ENCODE peak calls at places on chromosomes 6 and 20, in six cellular contexts. One of them, this sample, is unnamed.

GRCh38 chr6:141501616-141502015 is 631.1 kb upstream of the GJE1 start:
- DNase-seq in fibroblast of lung: no peak
- DNase-seq in lung: no peak
- DNase-seq in cardiac muscle cell: no peak
- DNase-seq in glutamatergic neuron: no peak
- DNase-seq in nephron progenitor cell: no peak
- DNase-seq in this sample: no peak

GRCh38 chr6:36109092-36109491 is 21.2 kb upstream of the MAPK13 start:
- DNase-seq in glutamatergic neuron: no peak
- DNase-seq in lung: no peak
- DNase-seq in cardiac muscle cell: no peak
- DNase-seq in nephron progenitor cell: no peak
- DNase-seq in fibroblast of lung: no peak
- DNase-seq in this sample: no peak

GRCh38 chr20:22720206-22720605 is 135.8 kb upstream of the FOXA2 start:
- DNase-seq in glutamatergic neuron: no peak
- DNase-seq in lung: no peak
- DNase-seq in fibroblast of lung: no peak
- DNase-seq in nephron progenitor cell: no peak
- DNase-seq in cardiac muscle cell: no peak
- DNase-seq in this sample: no peak

GRCh38 chr6:153947817-153948447 is 91.1 kb upstream of the OPRM1 start:
- DNase-seq in cardiac muscle cell: peak; percentile 49
- DNase-seq in fibroblast of lung: peak; percentile 17
- DNase-seq in lung: no peak
- DNase-seq in glutamatergic neuron: peak; percentile 51
- DNase-seq in nephron progenitor cell: peak; percentile 53
- DNase-seq in this sample: peak; percentile 46

GRCh38 chr6:3282461-3283236 is 23.9 kb downstream of the PSMG4 start:
- DNase-seq in glutamatergic neuron: peak; percentile 2
- DNase-seq in fibroblast of lung: no peak
- DNase-seq in nephron progenitor cell: no peak
- DNase-seq in cardiac muscle cell: no peak
- DNase-seq in lung: no peak
- DNase-seq in this sample: no peak

GRCh38 chr6:146892613-146893401 is 294.0 kb downstream of the ADGB start:
- DNase-seq in nephron progenitor cell: no peak
- DNase-seq in cardiac muscle cell: peak; percentile 67
- DNase-seq in lung: no peak
- DNase-seq in glutamatergic neuron: no peak
- DNase-seq in fibroblast of lung: peak; percentile 70
- DNase-seq in this sample: no peak

GRCh38 chr6:36805107-36805797 is 34.0 kb downstream of the CPNE5 start:
- DNase-seq in lung: no peak
- DNase-seq in glutamatergic neuron: no peak
- DNase-seq in fibroblast of lung: no peak
- DNase-seq in cardiac muscle cell: no peak
- DNase-seq in nephron progenitor cell: no peak
- DNase-seq in this sample: no peak

GRCh38 chr6:40597301-40597700 is 10.1 kb upstream of the LRFN2 start:
- DNase-seq in glutamatergic neuron: no peak
- DNase-seq in cardiac muscle cell: no peak
- DNase-seq in lung: no peak
- DNase-seq in fibroblast of lung: no peak
- DNase-seq in nephron progenitor cell: no peak
- DNase-seq in this sample: no peak

GRCh38 chr6:87667032-87667431 is 35.0 kb downstream of the AKIRIN2 start:
- DNase-seq in fibroblast of lung: no peak
- DNase-seq in nephron progenitor cell: no peak
- DNase-seq in cardiac muscle cell: no peak
- DNase-seq in lung: no peak
- DNase-seq in glutamatergic neuron: no peak
- DNase-seq in this sample: no peak

GRCh38 chr6:29720863-29721262 is 2.4 kb upstream of the HLA-F start:
- DNase-seq in nephron progenitor cell: no peak
- DNase-seq in fibroblast of lung: no peak
- DNase-seq in lung: no peak
- DNase-seq in glutamatergic neuron: no peak
- DNase-seq in cardiac muscle cell: no peak
- DNase-seq in this sample: no peak

GRCh38 chr20:4813839-4814695 is 92.4 kb downstream of the PRND start:
- DNase-seq in nephron progenitor cell: no peak
- DNase-seq in fibroblast of lung: no peak
- DNase-seq in cardiac muscle cell: no peak
- DNase-seq in glutamatergic neuron: no peak
- DNase-seq in lung: no peak
- DNase-seq in this sample: no peak

GRCh38 chr20:12677925-12678324 is 330.8 kb upstream of the SPTLC3 start:
- DNase-seq in lung: no peak
- DNase-seq in glutamatergic neuron: no peak
- DNase-seq in fibroblast of lung: no peak
- DNase-seq in nephron progenitor cell: no peak
- DNase-seq in cardiac muscle cell: no peak
- DNase-seq in this sample: no peak

GRCh38 chr20:1881240-1881835 is 13.9 kb upstream of the SIRPA start:
- DNase-seq in lung: no peak
- DNase-seq in cardiac muscle cell: no peak
- DNase-seq in nephron progenitor cell: no peak
- DNase-seq in fibroblast of lung: no peak
- DNase-seq in glutamatergic neuron: no peak
- DNase-seq in this sample: no peak

GRCh38 chr6:98833101-98834059 is 994 bp upstream of the POU3F2 start:
- DNase-seq in glutamatergic neuron: peak; percentile 64
- DNase-seq in lung: no peak
- DNase-seq in cardiac muscle cell: peak; percentile 32
- DNase-seq in fibroblast of lung: peak; percentile 39
- DNase-seq in nephron progenitor cell: peak; percentile 55
- DNase-seq in this sample: no peak

GRCh38 chr20:44603327-44603726 is 20.9 kb downstream of the PKIG start:
- DNase-seq in nephron progenitor cell: no peak
- DNase-seq in lung: no peak
- DNase-seq in cardiac muscle cell: no peak
- DNase-seq in glutamatergic neuron: no peak
- DNase-seq in fibroblast of lung: no peak
- DNase-seq in this sample: no peak

GRCh38 chr20:31698803-31699718 is 23.6 kb downstream of the BCL2L1 start:
- DNase-seq in lung: peak; percentile 79
- DNase-seq in cardiac muscle cell: peak; percentile 88
- DNase-seq in glutamatergic neuron: no peak
- DNase-seq in fibroblast of lung: peak; percentile 95
- DNase-seq in nephron progenitor cell: no peak
- DNase-seq in this sample: no peak

GRCh38 chr6:23454090-23454998 is 671.7 kb upstream of the NRSN1 start:
- DNase-seq in fibroblast of lung: peak; percentile 10
- DNase-seq in lung: no peak
- DNase-seq in nephron progenitor cell: no peak
- DNase-seq in cardiac muscle cell: peak; percentile 2
- DNase-seq in glutamatergic neuron: no peak
- DNase-seq in this sample: no peak

GRCh38 chr6:22636450-22636849 is 67.1 kb downstream of the HDGFL1 start:
- DNase-seq in lung: no peak
- DNase-seq in cardiac muscle cell: no peak
- DNase-seq in fibroblast of lung: no peak
- DNase-seq in glutamatergic neuron: no peak
- DNase-seq in nephron progenitor cell: no peak
- DNase-seq in this sample: no peak

GRCh38 chr6:145830612-145831011 is 16.0 kb upstream of the FBXO30 start:
- DNase-seq in fibroblast of lung: no peak
- DNase-seq in glutamatergic neuron: no peak
- DNase-seq in nephron progenitor cell: no peak
- DNase-seq in cardiac muscle cell: no peak
- DNase-seq in lung: no peak
- DNase-seq in this sample: no peak

GRCh38 chr6:16684896-16685554 is 76.2 kb downstream of the ATXN1 start:
- DNase-seq in nephron progenitor cell: no peak
- DNase-seq in cardiac muscle cell: peak; percentile 49
- DNase-seq in fibroblast of lung: no peak
- DNase-seq in glutamatergic neuron: no peak
- DNase-seq in lung: no peak
- DNase-seq in this sample: no peak

GRCh38 chr6:1461207-1461606 is 71.8 kb downstream of the FOXF2 start:
- DNase-seq in glutamatergic neuron: no peak
- DNase-seq in cardiac muscle cell: peak; percentile 86
- DNase-seq in fibroblast of lung: peak; percentile 24
- DNase-seq in nephron progenitor cell: no peak
- DNase-seq in lung: no peak
- DNase-seq in this sample: no peak

GRCh38 chr20:219290-220115 is 7.6 kb upstream of the DEFB129 start:
- DNase-seq in cardiac muscle cell: peak; percentile 22
- DNase-seq in nephron progenitor cell: peak; percentile 14
- DNase-seq in glutamatergic neuron: no peak
- DNase-seq in fibroblast of lung: peak; percentile 22
- DNase-seq in lung: no peak
- DNase-seq in this sample: no peak

GRCh38 chr20:59891581-59891980 is 41.9 kb downstream of the SYCP2 start:
- DNase-seq in nephron progenitor cell: no peak
- DNase-seq in glutamatergic neuron: no peak
- DNase-seq in cardiac muscle cell: no peak
- DNase-seq in fibroblast of lung: no peak
- DNase-seq in lung: no peak
- DNase-seq in this sample: no peak

GRCh38 chr6:30556006-30556713 is at the start of gene GNL1:
- DNase-seq in nephron progenitor cell: peak; percentile 92
- DNase-seq in fibroblast of lung: peak; percentile 85
- DNase-seq in lung: peak; percentile 98
- DNase-seq in glutamatergic neuron: peak; percentile 89
- DNase-seq in cardiac muscle cell: peak; percentile 94
- DNase-seq in this sample: peak; percentile 89

GRCh38 chr6:161549977-161550655 is 276.3 kb upstream of the AGPAT4 start:
- DNase-seq in nephron progenitor cell: no peak
- DNase-seq in fibroblast of lung: no peak
- DNase-seq in lung: no peak
- DNase-seq in glutamatergic neuron: no peak
- DNase-seq in cardiac muscle cell: no peak
- DNase-seq in this sample: no peak

DNA sequence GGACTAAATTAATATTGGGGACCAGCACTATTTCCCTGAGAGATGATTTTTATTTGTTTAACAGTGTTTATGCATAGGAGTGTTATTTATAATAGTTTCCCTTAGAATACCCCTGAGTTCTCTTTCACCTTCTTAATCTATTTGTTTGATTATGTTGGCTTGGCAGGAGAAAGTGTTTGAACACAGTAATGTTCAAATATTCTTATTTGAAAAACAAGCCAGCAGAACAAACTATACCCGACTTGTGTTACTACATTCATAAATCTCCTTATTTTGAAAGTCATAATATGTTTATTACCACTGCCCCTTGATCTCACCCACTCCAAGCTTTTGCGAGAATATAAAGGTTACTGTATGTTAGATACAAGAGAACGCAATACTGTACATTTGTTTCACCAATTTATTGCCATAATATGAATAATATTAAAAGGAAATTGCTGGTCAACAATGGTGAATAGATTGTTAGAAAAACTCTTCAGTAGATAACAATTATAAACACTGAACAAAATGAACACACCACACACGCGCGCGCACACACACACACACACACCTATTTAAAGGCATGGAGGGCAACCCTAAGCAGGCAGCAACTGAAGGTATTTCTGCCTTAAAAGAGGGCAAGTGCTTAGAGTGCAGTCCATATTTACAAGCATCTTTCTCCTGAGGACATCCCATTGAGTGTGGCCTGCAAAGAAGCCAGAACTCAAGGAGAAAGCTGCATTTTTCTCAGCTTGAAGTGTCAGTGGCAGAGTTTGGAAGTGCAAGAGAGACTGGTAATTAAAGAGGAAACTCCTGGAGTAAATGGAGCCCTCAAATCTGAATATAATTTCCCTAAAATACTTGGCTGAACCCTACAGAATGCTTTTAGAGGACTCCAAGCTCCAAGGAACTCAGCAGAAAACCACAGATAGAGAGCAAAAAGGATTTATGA is 279.4 kb upstream of the MAN1A1 start:
- DNase-seq in glutamatergic neuron: no peak
- DNase-seq in cardiac muscle cell: no peak
- DNase-seq in lung: no peak
- DNase-seq in fibroblast of lung: no peak
- DNase-seq in nephron progenitor cell: no peak
- DNase-seq in this sample: no peak
- TF ChIP-seq CTCF in glutamatergic neuron: no peak
- TF ChIP-seq CTCF in cardiac muscle cell: no peak
- TF ChIP-seq CTCF in lung: no peak
- TF ChIP-seq CTCF in fibroblast of lung: no peak
- TF ChIP-seq CTCF in nephron progenitor cell: no peak
- TF ChIP-seq CTCF in this sample: peak; percentile 27

GRCh38 chr20:19048898-19049889 is 163.2 kb upstream of the SLC24A3 start:
- DNase-seq in cardiac muscle cell: no peak
- DNase-seq in nephron progenitor cell: no peak
- DNase-seq in fibroblast of lung: no peak
- DNase-seq in glutamatergic neuron: no peak
- DNase-seq in lung: no peak
- DNase-seq in this sample: no peak

GRCh38 chr20:19047951-19048296 is 164.5 kb upstream of the SLC24A3 start:
- DNase-seq in cardiac muscle cell: no peak
- DNase-seq in fibroblast of lung: no peak
- DNase-seq in lung: no peak
- DNase-seq in nephron progenitor cell: no peak
- DNase-seq in glutamatergic neuron: no peak
- DNase-seq in this sample: no peak

GRCh38 chr20:19047040-19047950 is 165.1 kb upstream of the SLC24A3 start:
- DNase-seq in lung: peak; percentile 64
- DNase-seq in glutamatergic neuron: no peak
- DNase-seq in cardiac muscle cell: no peak
- DNase-seq in fibroblast of lung: no peak
- DNase-seq in nephron progenitor cell: no peak
- DNase-seq in this sample: no peak

DNA sequence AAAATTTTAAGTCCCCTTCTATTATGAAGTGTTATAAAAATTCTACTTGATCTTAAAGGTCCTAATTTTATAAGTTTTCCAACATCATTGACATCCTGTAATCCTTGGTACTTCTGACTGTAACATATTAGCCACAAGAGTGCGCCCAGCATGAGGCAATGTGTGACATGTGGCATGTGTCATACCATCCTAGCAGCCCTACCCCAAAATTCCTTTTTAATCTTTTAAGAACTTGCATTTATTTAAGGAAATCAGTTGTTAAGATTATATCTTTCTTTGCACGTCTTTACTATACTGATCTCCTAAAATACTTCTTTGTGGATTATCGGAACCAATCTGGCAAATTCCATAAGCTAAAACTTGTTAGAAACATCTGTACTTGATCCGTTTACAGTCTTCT is 167.1 kb upstream of the SLC24A3 start:
- DNase-seq in glutamatergic neuron: no peak
- DNase-seq in nephron progenitor cell: no peak
- DNase-seq in lung: no peak
- DNase-seq in cardiac muscle cell: no peak
- DNase-seq in fibroblast of lung: no peak
- DNase-seq in this sample: no peak
- TF ChIP-seq CTCF in glutamatergic neuron: no peak
- TF ChIP-seq CTCF in nephron progenitor cell: no peak
- TF ChIP-seq CTCF in lung: no peak
- TF ChIP-seq CTCF in cardiac muscle cell: no peak
- TF ChIP-seq CTCF in fibroblast of lung: no peak
- TF ChIP-seq CTCF in this sample: no peak

GRCh38 chr6:131923356-131923755 is 27.8 kb downstream of the CCN2 start:
- DNase-seq in cardiac muscle cell: peak; percentile 79
- DNase-seq in lung: peak; percentile 69
- DNase-seq in fibroblast of lung: peak; percentile 77
- DNase-seq in glutamatergic neuron: peak; percentile 81
- DNase-seq in nephron progenitor cell: peak; percentile 72
- DNase-seq in this sample: peak; percentile 59
- TF ChIP-seq CTCF in cardiac muscle cell: peak; percentile 66
- TF ChIP-seq CTCF in lung: peak; percentile 45
- TF ChIP-seq CTCF in fibroblast of lung: peak; percentile 72
- TF ChIP-seq CTCF in glutamatergic neuron: peak; percentile 96
- TF ChIP-seq CTCF in nephron progenitor cell: peak; percentile 67
- TF ChIP-seq CTCF in this sample: peak; percentile 83

GRCh38 chr6:96015791-96016776 is at the start of gene FUT9:
- DNase-seq in nephron progenitor cell: peak; percentile 76
- DNase-seq in glutamatergic neuron: peak; percentile 75
- DNase-seq in lung: no peak
- DNase-seq in cardiac muscle cell: no peak
- DNase-seq in fibroblast of lung: no peak
- DNase-seq in this sample: peak; percentile 47
- TF ChIP-seq CTCF in nephron progenitor cell: peak; percentile 13
- TF ChIP-seq CTCF in glutamatergic neuron: no peak
- TF ChIP-seq CTCF in lung: no peak
- TF ChIP-seq CTCF in cardiac muscle cell: no peak
- TF ChIP-seq CTCF in fibroblast of lung: no peak
- TF ChIP-seq CTCF in this sample: peak; percentile 27